ENCODE peak calls at places on chromosomes 3 and 15, in five cellular contexts. One of them, this sample, is unnamed.

GRCh38 chr3:189233225-189233858 is 61.6 kb downstream of the TPRG1 start:
- DNase-seq in psoas muscle: peak; percentile 66
- DNase-seq in esophagus squamous epithelium: no peak
- DNase-seq in SK-N-SH: peak; percentile 42
- DNase-seq in stomach: peak; percentile 47
- DNase-seq in this sample: peak; percentile 45

GRCh38 chr3:16668776-16669545 is 63.7 kb upstream of the DAZL start:
- DNase-seq in psoas muscle: no peak
- DNase-seq in esophagus squamous epithelium: no peak
- DNase-seq in SK-N-SH: peak; percentile 7
- DNase-seq in stomach: no peak
- DNase-seq in this sample: peak; percentile 22

GRCh38 chr3:9767418-9767817 is 2.3 kb downstream of the CAMK1 start:
- DNase-seq in psoas muscle: no peak
- DNase-seq in esophagus squamous epithelium: no peak
- DNase-seq in SK-N-SH: no peak
- DNase-seq in stomach: no peak
- DNase-seq in this sample: no peak

GRCh38 chr3:137709011-137709601 is 55.0 kb upstream of the SOX14 start:
- DNase-seq in psoas muscle: no peak
- DNase-seq in esophagus squamous epithelium: no peak
- DNase-seq in SK-N-SH: peak; percentile 26
- DNase-seq in stomach: no peak
- DNase-seq in this sample: no peak

GRCh38 chr3:119664370-119664769 is 4.0 kb upstream of the POPDC2 start:
- DNase-seq in psoas muscle: no peak
- DNase-seq in esophagus squamous epithelium: no peak
- DNase-seq in SK-N-SH: no peak
- DNase-seq in stomach: no peak
- DNase-seq in this sample: no peak

GRCh38 chr3:49104427-49105291 is at the start of gene QARS1:
- DNase-seq in psoas muscle: peak; percentile 96
- DNase-seq in esophagus squamous epithelium: peak; percentile 60
- DNase-seq in SK-N-SH: peak; percentile 98
- DNase-seq in stomach: peak; percentile 95
- DNase-seq in this sample: peak; percentile 93

GRCh38 chr3:76497636-76498035 is 542.3 kb upstream of the ROBO2 start:
- DNase-seq in psoas muscle: no peak
- DNase-seq in esophagus squamous epithelium: no peak
- DNase-seq in SK-N-SH: no peak
- DNase-seq in stomach: no peak
- DNase-seq in this sample: no peak

GRCh38 chr15:44633603-44634002 is 29.9 kb downstream of the SPG11 start:
- DNase-seq in psoas muscle: no peak
- DNase-seq in esophagus squamous epithelium: no peak
- DNase-seq in SK-N-SH: no peak
- DNase-seq in stomach: no peak
- DNase-seq in this sample: no peak

GRCh38 chr15:52121006-52121405 is 8.4 kb upstream of the BCL2L10 start:
- DNase-seq in psoas muscle: no peak
- DNase-seq in esophagus squamous epithelium: no peak
- DNase-seq in SK-N-SH: no peak
- DNase-seq in stomach: no peak
- DNase-seq in this sample: no peak

GRCh38 chr3:52023860-52024764 is 28.4 kb upstream of the RPL29 start:
- DNase-seq in psoas muscle: no peak
- DNase-seq in esophagus squamous epithelium: no peak
- DNase-seq in SK-N-SH: no peak
- DNase-seq in stomach: no peak
- DNase-seq in this sample: no peak

GRCh38 chr3:46406786-46407611 is at the start of the genes CCR5AS and CCRL2:
- DNase-seq in psoas muscle: peak; percentile 68
- DNase-seq in esophagus squamous epithelium: peak; percentile 29
- DNase-seq in SK-N-SH: no peak
- DNase-seq in stomach: peak; percentile 84
- DNase-seq in this sample: no peak

DNA sequence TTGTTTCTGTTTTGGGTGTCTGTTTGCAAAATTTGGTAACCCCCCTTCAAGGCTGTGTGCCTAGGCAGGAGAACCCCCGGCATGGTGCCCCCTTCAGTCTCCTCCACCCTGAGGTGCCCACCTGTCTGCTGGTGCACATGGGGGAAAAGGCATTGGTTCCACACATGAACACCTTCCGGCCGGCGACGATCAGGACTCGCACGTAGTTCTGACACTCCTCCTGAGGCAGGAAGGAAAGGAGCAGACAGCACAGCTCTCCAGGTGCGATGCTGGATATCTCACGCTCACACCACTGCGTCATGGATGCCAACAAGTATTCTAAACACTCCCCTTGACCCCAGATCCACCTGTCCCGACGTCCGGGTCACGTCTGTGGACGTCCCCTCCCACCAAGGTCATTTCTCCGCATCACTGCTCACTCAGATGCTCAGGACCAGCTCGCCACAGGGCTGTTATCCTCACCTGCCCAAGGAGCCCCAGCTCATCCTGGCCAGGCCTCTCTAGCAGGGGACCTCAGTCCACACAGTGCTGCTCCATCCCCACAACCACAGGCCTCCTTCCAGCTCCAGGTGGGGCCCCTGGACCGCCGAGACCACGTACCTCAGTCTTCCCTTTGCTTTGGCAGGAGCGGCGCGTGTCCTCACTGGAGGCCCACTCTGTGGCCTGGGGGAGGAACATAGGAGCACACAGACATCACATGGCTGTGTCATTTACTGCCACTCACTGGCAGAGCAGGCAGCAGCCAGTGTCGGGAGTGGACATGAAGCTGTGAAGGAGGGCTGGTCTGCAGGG is 99.0 kb downstream of the SEMA5B start:
- DNase-seq in psoas muscle: no peak
- DNase-seq in esophagus squamous epithelium: no peak
- DNase-seq in SK-N-SH: no peak
- DNase-seq in stomach: no peak
- DNase-seq in this sample: no peak
- H3K27me3 ChIP-seq in psoas muscle: peaks cover 4% of the 10 kb centered on the region
- H3K27me3 ChIP-seq in esophagus squamous epithelium: no peaks in the 10 kb centered on the region
- H3K27me3 ChIP-seq in SK-N-SH: no peaks in the 10 kb centered on the region
- H3K27me3 ChIP-seq in stomach: peaks cover 1% of the 10 kb centered on the region
- H3K27me3 ChIP-seq in this sample: no peaks in the 10 kb centered on the region

GRCh38 chr15:24858737-24859601 is 95.8 kb upstream of the SNRPN start:
- DNase-seq in psoas muscle: no peak
- DNase-seq in esophagus squamous epithelium: no peak
- DNase-seq in SK-N-SH: no peak
- DNase-seq in stomach: no peak
- DNase-seq in this sample: no peak
- H3K27ac ChIP-seq in psoas muscle: no peak overlapping the region
- H3K27ac ChIP-seq in esophagus squamous epithelium: peak overlapping the region; percentile 39
- H3K27ac ChIP-seq in SK-N-SH: peak overlapping the region; percentile 26
- H3K27ac ChIP-seq in stomach: no peak overlapping the region
- H3K27ac ChIP-seq in this sample: no peak overlapping the region

DNA sequence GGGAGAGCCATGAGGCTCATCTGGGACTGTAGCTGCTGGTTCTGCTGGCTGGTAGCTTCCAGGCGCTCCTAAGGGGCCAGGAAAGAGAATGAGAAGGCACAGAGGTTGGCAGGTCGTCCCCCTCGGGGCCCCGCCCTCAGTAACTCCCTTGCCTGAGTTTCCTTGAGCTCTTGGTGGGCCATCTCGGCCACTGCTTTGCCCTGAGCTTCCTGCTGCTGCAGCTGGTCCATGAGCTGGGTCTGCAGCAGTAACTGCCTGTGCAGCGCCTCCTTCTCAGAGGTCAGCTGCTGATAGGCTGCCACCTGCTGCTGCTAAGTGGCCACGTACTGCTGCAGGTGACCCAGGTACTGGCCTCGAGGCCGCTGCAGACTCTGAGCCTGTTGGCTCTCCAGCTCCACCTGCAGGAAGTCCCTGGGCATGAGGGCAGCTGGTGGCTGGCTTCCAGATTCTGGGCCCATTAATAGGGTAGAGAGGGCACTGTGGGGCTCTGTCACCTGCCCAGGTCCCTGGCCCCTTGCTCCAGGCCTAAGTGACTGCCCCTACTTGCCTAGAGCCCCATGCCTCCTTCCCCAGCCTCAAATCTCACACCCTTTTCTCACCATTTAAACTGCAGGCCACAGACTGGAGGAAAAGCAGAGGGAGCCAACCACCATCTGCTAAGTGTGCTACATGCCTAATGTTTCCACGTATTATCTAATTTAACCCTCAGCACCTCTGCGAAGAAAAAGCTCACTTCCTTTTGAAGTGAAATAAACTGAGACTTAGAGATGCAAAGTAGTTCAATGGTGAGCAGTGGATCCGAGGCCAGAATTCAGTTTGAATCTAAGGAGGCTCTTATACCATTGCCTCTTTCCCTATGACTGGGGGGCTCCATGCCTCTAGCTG is 10.8 kb upstream of the VPS33B start:
- DNase-seq in psoas muscle: peak; percentile 66
- DNase-seq in esophagus squamous epithelium: no peak
- DNase-seq in SK-N-SH: peak; percentile 40
- DNase-seq in stomach: peak; percentile 93
- DNase-seq in this sample: no peak
- TF ChIP-seq CTCF in psoas muscle: peak; percentile 58
- TF ChIP-seq CTCF in esophagus squamous epithelium: peak; percentile 66
- TF ChIP-seq CTCF in SK-N-SH: peak; percentile 51
- TF ChIP-seq CTCF in stomach: peak; percentile 60
- TF ChIP-seq CTCF in this sample: peak; percentile 42

DNA sequence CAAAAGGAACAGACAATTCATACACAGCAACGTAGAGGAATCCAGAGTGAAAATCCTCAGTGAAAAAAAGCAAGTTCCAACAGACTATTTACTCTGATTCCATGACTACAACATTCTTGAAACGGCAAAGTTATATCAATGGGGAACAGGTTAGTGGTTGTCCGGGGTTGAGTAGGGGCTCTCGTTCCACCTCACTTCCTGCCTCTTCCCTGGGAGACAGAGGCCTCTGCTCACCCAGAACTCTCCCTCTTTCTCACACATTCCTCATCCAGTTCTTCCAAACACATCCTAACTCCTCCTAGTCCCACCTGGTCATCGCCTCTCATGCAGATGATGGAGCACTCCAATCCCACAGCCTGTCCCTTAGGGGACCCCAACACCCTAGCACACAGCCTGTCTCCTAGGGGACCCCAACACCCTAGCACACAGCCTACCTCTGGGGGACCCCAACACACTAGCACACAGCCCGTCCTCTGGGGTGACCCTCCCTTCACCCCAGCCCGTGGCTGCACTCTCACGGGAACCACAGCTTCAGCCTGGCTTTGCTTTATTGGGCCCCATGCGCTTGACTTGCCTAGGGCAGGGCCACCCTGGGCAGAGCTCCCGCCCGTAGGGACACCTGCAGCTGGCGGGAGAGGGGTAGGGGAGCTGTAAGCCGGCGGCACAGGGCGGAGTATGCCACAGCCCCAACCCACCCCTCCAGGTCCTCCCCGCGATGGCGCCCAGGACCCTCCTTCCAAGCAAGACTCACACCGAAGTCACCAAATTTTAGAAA is 5.2 kb downstream of the OCA2 start:
- DNase-seq in psoas muscle: no peak
- DNase-seq in esophagus squamous epithelium: no peak
- DNase-seq in SK-N-SH: peak; percentile 13
- DNase-seq in stomach: no peak
- DNase-seq in this sample: no peak
- H3K27me3 ChIP-seq in psoas muscle: peaks cover 55% of the 10 kb centered on the region
- H3K27me3 ChIP-seq in esophagus squamous epithelium: no peaks in the 10 kb centered on the region
- H3K27me3 ChIP-seq in SK-N-SH: no peaks in the 10 kb centered on the region
- H3K27me3 ChIP-seq in stomach: peaks cover 47% of the 10 kb centered on the region
- H3K27me3 ChIP-seq in this sample: no peaks in the 10 kb centered on the region

GRCh38 chr15:71085809-71086208 is 29.5 kb upstream of the THSD4 start:
- DNase-seq in psoas muscle: no peak
- DNase-seq in esophagus squamous epithelium: no peak
- DNase-seq in SK-N-SH: no peak
- DNase-seq in stomach: no peak
- DNase-seq in this sample: no peak

GRCh38 chr15:71082803-71083202 is 32.5 kb upstream of the THSD4 start:
- DNase-seq in psoas muscle: no peak
- DNase-seq in esophagus squamous epithelium: no peak
- DNase-seq in SK-N-SH: no peak
- DNase-seq in stomach: no peak
- DNase-seq in this sample: no peak

GRCh38 chr15:71084264-71084663 is 31.0 kb upstream of the THSD4 start:
- DNase-seq in psoas muscle: no peak
- DNase-seq in esophagus squamous epithelium: no peak
- DNase-seq in SK-N-SH: no peak
- DNase-seq in stomach: no peak
- DNase-seq in this sample: no peak

GRCh38 chr15:71080705-71081104 is 34.6 kb upstream of the THSD4 start:
- DNase-seq in psoas muscle: no peak
- DNase-seq in esophagus squamous epithelium: no peak
- DNase-seq in SK-N-SH: no peak
- DNase-seq in stomach: no peak
- DNase-seq in this sample: no peak

GRCh38 chr15:71083349-71083748 is 31.9 kb upstream of the THSD4 start:
- DNase-seq in psoas muscle: no peak
- DNase-seq in esophagus squamous epithelium: no peak
- DNase-seq in SK-N-SH: no peak
- DNase-seq in stomach: no peak
- DNase-seq in this sample: no peak
- H3K27ac ChIP-seq in psoas muscle: no peak overlapping the region
- H3K27ac ChIP-seq in esophagus squamous epithelium: peak overlapping the region; percentile 55
- H3K27ac ChIP-seq in SK-N-SH: no peak overlapping the region
- H3K27ac ChIP-seq in stomach: no peak overlapping the region
- H3K27ac ChIP-seq in this sample: no peak overlapping the region

DNA sequence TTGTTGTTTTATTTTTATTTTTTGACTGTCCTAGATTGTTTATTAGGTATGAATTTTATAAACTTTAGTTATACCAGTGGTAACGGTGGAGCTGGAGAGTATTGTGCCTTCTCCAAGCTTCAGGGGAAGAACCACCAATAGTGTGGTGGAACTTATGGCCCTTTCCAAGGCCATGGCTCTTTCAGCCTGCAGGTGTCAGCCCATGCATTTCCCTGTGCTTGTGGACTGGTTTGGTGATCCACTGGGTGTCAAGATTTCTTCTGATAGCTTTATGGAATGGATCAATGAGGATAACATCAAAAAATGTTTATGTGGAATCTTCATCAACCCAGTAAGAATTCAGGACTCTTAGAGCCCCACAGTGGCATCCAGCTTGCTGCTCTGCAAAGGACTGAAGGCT is 19.2 kb upstream of the SCAMP5 start:
- DNase-seq in psoas muscle: no peak
- DNase-seq in esophagus squamous epithelium: no peak
- DNase-seq in SK-N-SH: no peak
- DNase-seq in stomach: no peak
- DNase-seq in this sample: no peak
- TF ChIP-seq CTCF in psoas muscle: no peak
- TF ChIP-seq CTCF in esophagus squamous epithelium: no peak
- TF ChIP-seq CTCF in SK-N-SH: peak; percentile 13
- TF ChIP-seq CTCF in stomach: no peak
- TF ChIP-seq CTCF in this sample: no peak

GRCh38 chr15:34607832-34608231 is 24.4 kb upstream of the GOLGA8B start:
- DNase-seq in psoas muscle: no peak
- DNase-seq in esophagus squamous epithelium: no peak
- DNase-seq in SK-N-SH: no peak
- DNase-seq in stomach: no peak
- DNase-seq in this sample: no peak
- H3K27me3 ChIP-seq in psoas muscle: no peaks in the 10 kb centered on the region
- H3K27me3 ChIP-seq in esophagus squamous epithelium: no peaks in the 10 kb centered on the region
- H3K27me3 ChIP-seq in SK-N-SH: no peaks in the 10 kb centered on the region
- H3K27me3 ChIP-seq in stomach: no peaks in the 10 kb centered on the region
- H3K27me3 ChIP-seq in this sample: peaks cover 3% of the 10 kb centered on the region

This sample was measured in dorsolateral prefrontal cortex.